ENCODE peak calls at places on chromosomes 4 and X, in seven cellular contexts. One of them, this sample, is unnamed.

GRCh38 chr4:109294468-109295020 is 7.9 kb downstream of the COL25A1 start:
- DNase-seq in NCI-H748 treated with DMSO at 0.1 percent for 48 hours: no peak
- DNase-seq in activated naive CD4-positive, alpha-beta T cell treated with anti-CD3 and anti-CD28 coated beads, Interleukin-2, amount 10 ng/mL, durations not matched to agents 7 days and 5 days: no peak
- DNase-seq in fibroblast of villous mesenchyme: peak; percentile 38
- DNase-seq in AG09309: no peak
- DNase-seq in left ventricle myocardium inferior: no peak
- DNase-seq in stimulated activated CD4-positive, alpha-beta T cell treated with anti-CD3 and anti-CD28 coated beads, TNF-alpha, amount 100 ng/mL, for 48 hours: no peak
- DNase-seq in this sample: no peak

GRCh38 chr4:159222158-159222557 is 119.3 kb downstream of the RAPGEF2 start:
- DNase-seq in NCI-H748 treated with DMSO at 0.1 percent for 48 hours: no peak
- DNase-seq in activated naive CD4-positive, alpha-beta T cell treated with anti-CD3 and anti-CD28 coated beads, Interleukin-2, amount 10 ng/mL, durations not matched to agents 7 days and 5 days: no peak
- DNase-seq in fibroblast of villous mesenchyme: no peak
- DNase-seq in AG09309: no peak
- DNase-seq in left ventricle myocardium inferior: no peak
- DNase-seq in stimulated activated CD4-positive, alpha-beta T cell treated with anti-CD3 and anti-CD28 coated beads, TNF-alpha, amount 100 ng/mL, for 48 hours: no peak
- DNase-seq in this sample: no peak

GRCh38 chr4:94171616-94172015 is 36.0 kb upstream of the SMARCAD1 start:
- DNase-seq in NCI-H748 treated with DMSO at 0.1 percent for 48 hours: no peak
- DNase-seq in activated naive CD4-positive, alpha-beta T cell treated with anti-CD3 and anti-CD28 coated beads, Interleukin-2, amount 10 ng/mL, durations not matched to agents 7 days and 5 days: no peak
- DNase-seq in fibroblast of villous mesenchyme: peak; percentile 2
- DNase-seq in AG09309: no peak
- DNase-seq in left ventricle myocardium inferior: no peak
- DNase-seq in stimulated activated CD4-positive, alpha-beta T cell treated with anti-CD3 and anti-CD28 coated beads, TNF-alpha, amount 100 ng/mL, for 48 hours: no peak
- DNase-seq in this sample: no peak

GRCh38 chrX:13059269-13059668 is 14.8 kb upstream of the FAM9C start:
- DNase-seq in NCI-H748 treated with DMSO at 0.1 percent for 48 hours: peak; percentile 4
- DNase-seq in activated naive CD4-positive, alpha-beta T cell treated with anti-CD3 and anti-CD28 coated beads, Interleukin-2, amount 10 ng/mL, durations not matched to agents 7 days and 5 days: no peak
- DNase-seq in fibroblast of villous mesenchyme: no peak
- DNase-seq in AG09309: no peak
- DNase-seq in left ventricle myocardium inferior: no peak
- DNase-seq in stimulated activated CD4-positive, alpha-beta T cell treated with anti-CD3 and anti-CD28 coated beads, TNF-alpha, amount 100 ng/mL, for 48 hours: no peak
- DNase-seq in this sample: no peak

GRCh38 chr4:140296335-140296753 is 77.1 kb upstream of the SCOC start:
- DNase-seq in NCI-H748 treated with DMSO at 0.1 percent for 48 hours: peak; percentile 20
- DNase-seq in activated naive CD4-positive, alpha-beta T cell treated with anti-CD3 and anti-CD28 coated beads, Interleukin-2, amount 10 ng/mL, durations not matched to agents 7 days and 5 days: no peak
- DNase-seq in fibroblast of villous mesenchyme: peak; percentile 90
- DNase-seq in AG09309: peak; percentile 82
- DNase-seq in left ventricle myocardium inferior: peak; percentile 51
- DNase-seq in stimulated activated CD4-positive, alpha-beta T cell treated with anti-CD3 and anti-CD28 coated beads, TNF-alpha, amount 100 ng/mL, for 48 hours: no peak
- DNase-seq in this sample: no peak

GRCh38 chrX:148223361-148223760 is 242.2 kb downstream of the FMR1NB start:
- DNase-seq in NCI-H748 treated with DMSO at 0.1 percent for 48 hours: no peak
- DNase-seq in activated naive CD4-positive, alpha-beta T cell treated with anti-CD3 and anti-CD28 coated beads, Interleukin-2, amount 10 ng/mL, durations not matched to agents 7 days and 5 days: no peak
- DNase-seq in fibroblast of villous mesenchyme: no peak
- DNase-seq in AG09309: no peak
- DNase-seq in left ventricle myocardium inferior: no peak
- DNase-seq in stimulated activated CD4-positive, alpha-beta T cell treated with anti-CD3 and anti-CD28 coated beads, TNF-alpha, amount 100 ng/mL, for 48 hours: no peak
- DNase-seq in this sample: no peak

GRCh38 chr4:24488399-24489164 is 95.8 kb downstream of the DHX15 start:
- DNase-seq in NCI-H748 treated with DMSO at 0.1 percent for 48 hours: peak; percentile 4
- DNase-seq in activated naive CD4-positive, alpha-beta T cell treated with anti-CD3 and anti-CD28 coated beads, Interleukin-2, amount 10 ng/mL, durations not matched to agents 7 days and 5 days: peak; percentile 77
- DNase-seq in fibroblast of villous mesenchyme: peak; percentile 68
- DNase-seq in AG09309: no peak
- DNase-seq in left ventricle myocardium inferior: peak; percentile 76
- DNase-seq in stimulated activated CD4-positive, alpha-beta T cell treated with anti-CD3 and anti-CD28 coated beads, TNF-alpha, amount 100 ng/mL, for 48 hours: peak; percentile 65
- DNase-seq in this sample: peak; percentile 77

GRCh38 chr4:123399638-123400358 is 3.2 kb downstream of the SPRY1 start:
- DNase-seq in NCI-H748 treated with DMSO at 0.1 percent for 48 hours: no peak
- DNase-seq in activated naive CD4-positive, alpha-beta T cell treated with anti-CD3 and anti-CD28 coated beads, Interleukin-2, amount 10 ng/mL, durations not matched to agents 7 days and 5 days: no peak
- DNase-seq in fibroblast of villous mesenchyme: peak; percentile 45
- DNase-seq in AG09309: no peak
- DNase-seq in left ventricle myocardium inferior: no peak
- DNase-seq in stimulated activated CD4-positive, alpha-beta T cell treated with anti-CD3 and anti-CD28 coated beads, TNF-alpha, amount 100 ng/mL, for 48 hours: no peak
- DNase-seq in this sample: no peak

GRCh38 chr4:25767877-25768475 is 94.8 kb downstream of the SEL1L3 start:
- DNase-seq in NCI-H748 treated with DMSO at 0.1 percent for 48 hours: peak; percentile 25
- DNase-seq in activated naive CD4-positive, alpha-beta T cell treated with anti-CD3 and anti-CD28 coated beads, Interleukin-2, amount 10 ng/mL, durations not matched to agents 7 days and 5 days: peak; percentile 42
- DNase-seq in fibroblast of villous mesenchyme: peak; percentile 75
- DNase-seq in AG09309: peak; percentile 37
- DNase-seq in left ventricle myocardium inferior: peak; percentile 36
- DNase-seq in stimulated activated CD4-positive, alpha-beta T cell treated with anti-CD3 and anti-CD28 coated beads, TNF-alpha, amount 100 ng/mL, for 48 hours: no peak
- DNase-seq in this sample: peak; percentile 47

GRCh38 chr4:174423257-174423944 is 98.9 kb downstream of the HPGD start:
- DNase-seq in NCI-H748 treated with DMSO at 0.1 percent for 48 hours: peak; percentile 32
- DNase-seq in activated naive CD4-positive, alpha-beta T cell treated with anti-CD3 and anti-CD28 coated beads, Interleukin-2, amount 10 ng/mL, durations not matched to agents 7 days and 5 days: no peak
- DNase-seq in fibroblast of villous mesenchyme: peak; percentile 17
- DNase-seq in AG09309: peak; percentile 7
- DNase-seq in left ventricle myocardium inferior: no peak
- DNase-seq in stimulated activated CD4-positive, alpha-beta T cell treated with anti-CD3 and anti-CD28 coated beads, TNF-alpha, amount 100 ng/mL, for 48 hours: no peak
- DNase-seq in this sample: peak; percentile 21

GRCh38 chr4:109298279-109299010 is 4.0 kb downstream of the COL25A1 start:
- DNase-seq in NCI-H748 treated with DMSO at 0.1 percent for 48 hours: peak; percentile 24
- DNase-seq in activated naive CD4-positive, alpha-beta T cell treated with anti-CD3 and anti-CD28 coated beads, Interleukin-2, amount 10 ng/mL, durations not matched to agents 7 days and 5 days: no peak
- DNase-seq in fibroblast of villous mesenchyme: peak; percentile 4
- DNase-seq in AG09309: no peak
- DNase-seq in left ventricle myocardium inferior: no peak
- DNase-seq in stimulated activated CD4-positive, alpha-beta T cell treated with anti-CD3 and anti-CD28 coated beads, TNF-alpha, amount 100 ng/mL, for 48 hours: no peak
- DNase-seq in this sample: no peak

GRCh38 chr4:144355809-144356757 is 215.6 kb upstream of the GYPA start:
- DNase-seq in NCI-H748 treated with DMSO at 0.1 percent for 48 hours: no peak
- DNase-seq in activated naive CD4-positive, alpha-beta T cell treated with anti-CD3 and anti-CD28 coated beads, Interleukin-2, amount 10 ng/mL, durations not matched to agents 7 days and 5 days: no peak
- DNase-seq in fibroblast of villous mesenchyme: peak; percentile 92
- DNase-seq in AG09309: peak; percentile 61
- DNase-seq in left ventricle myocardium inferior: no peak
- DNase-seq in stimulated activated CD4-positive, alpha-beta T cell treated with anti-CD3 and anti-CD28 coated beads, TNF-alpha, amount 100 ng/mL, for 48 hours: no peak
- DNase-seq in this sample: peak; percentile 32

GRCh38 chr4:170306208-170306607 is 216.5 kb upstream of the AADAT start:
- DNase-seq in NCI-H748 treated with DMSO at 0.1 percent for 48 hours: no peak
- DNase-seq in activated naive CD4-positive, alpha-beta T cell treated with anti-CD3 and anti-CD28 coated beads, Interleukin-2, amount 10 ng/mL, durations not matched to agents 7 days and 5 days: no peak
- DNase-seq in fibroblast of villous mesenchyme: no peak
- DNase-seq in AG09309: no peak
- DNase-seq in left ventricle myocardium inferior: no peak
- DNase-seq in stimulated activated CD4-positive, alpha-beta T cell treated with anti-CD3 and anti-CD28 coated beads, TNF-alpha, amount 100 ng/mL, for 48 hours: no peak
- DNase-seq in this sample: no peak

GRCh38 chr4:131093303-131093702 is 1997.4 kb downstream of the C4orf33 start:
- DNase-seq in NCI-H748 treated with DMSO at 0.1 percent for 48 hours: no peak
- DNase-seq in activated naive CD4-positive, alpha-beta T cell treated with anti-CD3 and anti-CD28 coated beads, Interleukin-2, amount 10 ng/mL, durations not matched to agents 7 days and 5 days: no peak
- DNase-seq in fibroblast of villous mesenchyme: no peak
- DNase-seq in AG09309: no peak
- DNase-seq in left ventricle myocardium inferior: no peak
- DNase-seq in stimulated activated CD4-positive, alpha-beta T cell treated with anti-CD3 and anti-CD28 coated beads, TNF-alpha, amount 100 ng/mL, for 48 hours: no peak
- DNase-seq in this sample: no peak

GRCh38 chrX:87516716-87517115 is 886 bp upstream of the KLHL4 start:
- DNase-seq in NCI-H748 treated with DMSO at 0.1 percent for 48 hours: no peak
- DNase-seq in activated naive CD4-positive, alpha-beta T cell treated with anti-CD3 and anti-CD28 coated beads, Interleukin-2, amount 10 ng/mL, durations not matched to agents 7 days and 5 days: no peak
- DNase-seq in fibroblast of villous mesenchyme: peak; percentile 14
- DNase-seq in AG09309: no peak
- DNase-seq in left ventricle myocardium inferior: no peak
- DNase-seq in stimulated activated CD4-positive, alpha-beta T cell treated with anti-CD3 and anti-CD28 coated beads, TNF-alpha, amount 100 ng/mL, for 48 hours: no peak
- DNase-seq in this sample: no peak

GRCh38 chr4:173013232-173013932 is 155.2 kb upstream of the GALNT7 start:
- DNase-seq in NCI-H748 treated with DMSO at 0.1 percent for 48 hours: peak; percentile 27
- DNase-seq in activated naive CD4-positive, alpha-beta T cell treated with anti-CD3 and anti-CD28 coated beads, Interleukin-2, amount 10 ng/mL, durations not matched to agents 7 days and 5 days: peak; percentile 64
- DNase-seq in fibroblast of villous mesenchyme: peak; percentile 45
- DNase-seq in AG09309: no peak
- DNase-seq in left ventricle myocardium inferior: no peak
- DNase-seq in stimulated activated CD4-positive, alpha-beta T cell treated with anti-CD3 and anti-CD28 coated beads, TNF-alpha, amount 100 ng/mL, for 48 hours: peak; percentile 32
- DNase-seq in this sample: peak; percentile 64

GRCh38 chr4:103306870-103307345 is 108.8 kb upstream of the CENPE start:
- DNase-seq in NCI-H748 treated with DMSO at 0.1 percent for 48 hours: no peak
- DNase-seq in activated naive CD4-positive, alpha-beta T cell treated with anti-CD3 and anti-CD28 coated beads, Interleukin-2, amount 10 ng/mL, durations not matched to agents 7 days and 5 days: no peak
- DNase-seq in fibroblast of villous mesenchyme: no peak
- DNase-seq in AG09309: no peak
- DNase-seq in left ventricle myocardium inferior: no peak
- DNase-seq in stimulated activated CD4-positive, alpha-beta T cell treated with anti-CD3 and anti-CD28 coated beads, TNF-alpha, amount 100 ng/mL, for 48 hours: no peak
- DNase-seq in this sample: no peak

GRCh38 chr4:26076896-26077295 is 162.9 kb downstream of the SMIM20 start:
- DNase-seq in NCI-H748 treated with DMSO at 0.1 percent for 48 hours: no peak
- DNase-seq in activated naive CD4-positive, alpha-beta T cell treated with anti-CD3 and anti-CD28 coated beads, Interleukin-2, amount 10 ng/mL, durations not matched to agents 7 days and 5 days: no peak
- DNase-seq in fibroblast of villous mesenchyme: peak; percentile 11
- DNase-seq in AG09309: no peak
- DNase-seq in left ventricle myocardium inferior: no peak
- DNase-seq in stimulated activated CD4-positive, alpha-beta T cell treated with anti-CD3 and anti-CD28 coated beads, TNF-alpha, amount 100 ng/mL, for 48 hours: no peak
- DNase-seq in this sample: no peak

GRCh38 chr4:74499986-74500781 is 55.2 kb downstream of the AREG start:
- DNase-seq in NCI-H748 treated with DMSO at 0.1 percent for 48 hours: no peak
- DNase-seq in activated naive CD4-positive, alpha-beta T cell treated with anti-CD3 and anti-CD28 coated beads, Interleukin-2, amount 10 ng/mL, durations not matched to agents 7 days and 5 days: no peak
- DNase-seq in fibroblast of villous mesenchyme: no peak
- DNase-seq in AG09309: no peak
- DNase-seq in left ventricle myocardium inferior: no peak
- DNase-seq in stimulated activated CD4-positive, alpha-beta T cell treated with anti-CD3 and anti-CD28 coated beads, TNF-alpha, amount 100 ng/mL, for 48 hours: no peak
- DNase-seq in this sample: no peak

GRCh38 chr4:134935320-134935719 is 733.7 kb upstream of the PABPC4L start:
- DNase-seq in NCI-H748 treated with DMSO at 0.1 percent for 48 hours: no peak
- DNase-seq in activated naive CD4-positive, alpha-beta T cell treated with anti-CD3 and anti-CD28 coated beads, Interleukin-2, amount 10 ng/mL, durations not matched to agents 7 days and 5 days: no peak
- DNase-seq in fibroblast of villous mesenchyme: peak; percentile 1
- DNase-seq in AG09309: no peak
- DNase-seq in left ventricle myocardium inferior: no peak
- DNase-seq in stimulated activated CD4-positive, alpha-beta T cell treated with anti-CD3 and anti-CD28 coated beads, TNF-alpha, amount 100 ng/mL, for 48 hours: no peak
- DNase-seq in this sample: no peak

GRCh38 chrX:153642313-153642654 is 4.7 kb upstream of the DUSP9 start:
- DNase-seq in NCI-H748 treated with DMSO at 0.1 percent for 48 hours: no peak
- DNase-seq in activated naive CD4-positive, alpha-beta T cell treated with anti-CD3 and anti-CD28 coated beads, Interleukin-2, amount 10 ng/mL, durations not matched to agents 7 days and 5 days: no peak
- DNase-seq in fibroblast of villous mesenchyme: no peak
- DNase-seq in AG09309: no peak
- DNase-seq in left ventricle myocardium inferior: no peak
- DNase-seq in stimulated activated CD4-positive, alpha-beta T cell treated with anti-CD3 and anti-CD28 coated beads, TNF-alpha, amount 100 ng/mL, for 48 hours: no peak
- DNase-seq in this sample: no peak

GRCh38 chrX:48974033-48974432 is 2.4 kb upstream of the KCND1 start:
- DNase-seq in NCI-H748 treated with DMSO at 0.1 percent for 48 hours: no peak
- DNase-seq in activated naive CD4-positive, alpha-beta T cell treated with anti-CD3 and anti-CD28 coated beads, Interleukin-2, amount 10 ng/mL, durations not matched to agents 7 days and 5 days: no peak
- DNase-seq in fibroblast of villous mesenchyme: no peak
- DNase-seq in AG09309: no peak
- DNase-seq in left ventricle myocardium inferior: no peak
- DNase-seq in stimulated activated CD4-positive, alpha-beta T cell treated with anti-CD3 and anti-CD28 coated beads, TNF-alpha, amount 100 ng/mL, for 48 hours: no peak
- DNase-seq in this sample: no peak

GRCh38 chr4:184344435-184344834 is 126.8 kb upstream of the ENPP6 start:
- DNase-seq in NCI-H748 treated with DMSO at 0.1 percent for 48 hours: no peak
- DNase-seq in activated naive CD4-positive, alpha-beta T cell treated with anti-CD3 and anti-CD28 coated beads, Interleukin-2, amount 10 ng/mL, durations not matched to agents 7 days and 5 days: no peak
- DNase-seq in fibroblast of villous mesenchyme: no peak
- DNase-seq in AG09309: no peak
- DNase-seq in left ventricle myocardium inferior: no peak
- DNase-seq in stimulated activated CD4-positive, alpha-beta T cell treated with anti-CD3 and anti-CD28 coated beads, TNF-alpha, amount 100 ng/mL, for 48 hours: no peak
- DNase-seq in this sample: no peak

GRCh38 chrX:74325130-74326059 is 21.4 kb downstream of the ZCCHC13 start:
- DNase-seq in NCI-H748 treated with DMSO at 0.1 percent for 48 hours: peak; percentile 33
- DNase-seq in activated naive CD4-positive, alpha-beta T cell treated with anti-CD3 and anti-CD28 coated beads, Interleukin-2, amount 10 ng/mL, durations not matched to agents 7 days and 5 days: no peak
- DNase-seq in fibroblast of villous mesenchyme: no peak
- DNase-seq in AG09309: no peak
- DNase-seq in left ventricle myocardium inferior: no peak
- DNase-seq in stimulated activated CD4-positive, alpha-beta T cell treated with anti-CD3 and anti-CD28 coated beads, TNF-alpha, amount 100 ng/mL, for 48 hours: no peak
- DNase-seq in this sample: no peak

GRCh38 chrX:122546269-122546668 is 637.8 kb upstream of the GRIA3 start:
- DNase-seq in NCI-H748 treated with DMSO at 0.1 percent for 48 hours: no peak
- DNase-seq in activated naive CD4-positive, alpha-beta T cell treated with anti-CD3 and anti-CD28 coated beads, Interleukin-2, amount 10 ng/mL, durations not matched to agents 7 days and 5 days: no peak
- DNase-seq in fibroblast of villous mesenchyme: peak; percentile 54
- DNase-seq in AG09309: no peak
- DNase-seq in left ventricle myocardium inferior: no peak
- DNase-seq in stimulated activated CD4-positive, alpha-beta T cell treated with anti-CD3 and anti-CD28 coated beads, TNF-alpha, amount 100 ng/mL, for 48 hours: no peak
- DNase-seq in this sample: no peak

GRCh38 chr4:158769175-158769831 is 477 bp downstream of the FNIP2 start:
- DNase-seq in NCI-H748 treated with DMSO at 0.1 percent for 48 hours: no peak
- DNase-seq in activated naive CD4-positive, alpha-beta T cell treated with anti-CD3 and anti-CD28 coated beads, Interleukin-2, amount 10 ng/mL, durations not matched to agents 7 days and 5 days: peak; percentile 66
- DNase-seq in fibroblast of villous mesenchyme: peak; percentile 16
- DNase-seq in AG09309: no peak
- DNase-seq in left ventricle myocardium inferior: peak; percentile 42
- DNase-seq in stimulated activated CD4-positive, alpha-beta T cell treated with anti-CD3 and anti-CD28 coated beads, TNF-alpha, amount 100 ng/mL, for 48 hours: peak; percentile 29
- DNase-seq in this sample: peak; percentile 65

GRCh38 chr4:139184129-139184528 is 7.1 kb upstream of the ELF2 start:
- DNase-seq in NCI-H748 treated with DMSO at 0.1 percent for 48 hours: no peak
- DNase-seq in activated naive CD4-positive, alpha-beta T cell treated with anti-CD3 and anti-CD28 coated beads, Interleukin-2, amount 10 ng/mL, durations not matched to agents 7 days and 5 days: no peak
- DNase-seq in fibroblast of villous mesenchyme: peak; percentile 66
- DNase-seq in AG09309: no peak
- DNase-seq in left ventricle myocardium inferior: no peak
- DNase-seq in stimulated activated CD4-positive, alpha-beta T cell treated with anti-CD3 and anti-CD28 coated beads, TNF-alpha, amount 100 ng/mL, for 48 hours: no peak
- DNase-seq in this sample: no peak

GRCh38 chr4:4670869-4671268 is 129.0 kb upstream of the STX18 start:
- DNase-seq in NCI-H748 treated with DMSO at 0.1 percent for 48 hours: no peak
- DNase-seq in activated naive CD4-positive, alpha-beta T cell treated with anti-CD3 and anti-CD28 coated beads, Interleukin-2, amount 10 ng/mL, durations not matched to agents 7 days and 5 days: no peak
- DNase-seq in fibroblast of villous mesenchyme: no peak
- DNase-seq in AG09309: no peak
- DNase-seq in left ventricle myocardium inferior: no peak
- DNase-seq in stimulated activated CD4-positive, alpha-beta T cell treated with anti-CD3 and anti-CD28 coated beads, TNF-alpha, amount 100 ng/mL, for 48 hours: no peak
- DNase-seq in this sample: no peak

This sample was measured in activated CD8-positive, alpha-beta T cell treated with anti-CD3 and anti-CD28 coated beads, Interleukin-2, amount 10 ng/mL, durations not matched to agents 7 days and 5 days.